ENCODE peak calls at places on chromosomes 4 and X, in nine cellular contexts. W, B, O, T, Z, U, M, X and I are unnamed samples.

GRCh38 chr4:110675406-110675805 is 52.5 kb upstream of the PITX2 start:
- DNase-seq in T (no peak), M (no peak), X (no peak), B (no peak), Z (no peak), O (no peak), U (no peak), W (no peak), I (no peak)

GRCh38 chrX:53093177-53093655 is 726 bp upstream of the KANTR start:
- DNase-seq in O (peak), M (peak), B (peak), Z (peak), X (peak), U (no peak), W (peak), T (no peak), I (peak)

GRCh38 chrX:84933956-84934556 is 69.6 kb upstream of the APOOL start:
- DNase-seq in O (no peak), X (no peak), W (no peak), B (no peak), T (no peak), M (no peak), U (no peak), Z (no peak), I (no peak)

GRCh38 chrX:15471016-15471415 is 22.1 kb downstream of the PIR start:
- DNase-seq in T (peak), Z (peak), B (peak), M (peak), X (peak), W (peak), O (peak), U (no peak), I (peak)

GRCh38 chr4:110119880-110120279 is 78.5 kb downstream of the ELOVL6 start:
- DNase-seq in Z (no peak), M (no peak), B (peak), T (peak), O (no peak), X (no peak), W (no peak), U (no peak), I (no peak)

GRCh38 chr4:115275615-115276014 is 162.2 kb upstream of the NDST4 start:
- DNase-seq in M (no peak), T (no peak), W (no peak), O (no peak), Z (peak), B (no peak), U (no peak), X (no peak), I (peak)

GRCh38 chr4:98903561-98903960 is 25.4 kb downstream of the EIF4E start:
- DNase-seq in Z (no peak), U (no peak), T (no peak), O (no peak), X (no peak), W (no peak), M (no peak), B (no peak), I (no peak)

GRCh38 chrX:65679071-65679540 is 11.7 kb downstream of the MSN start:
- DNase-seq in U (no peak), W (no peak), Z (peak), T (no peak), O (no peak), B (no peak), M (no peak), X (no peak), I (peak)

GRCh38 chr4:129218355-129218754 is 122.4 kb downstream of the C4orf33 start:
- DNase-seq in U (no peak), X (no peak), M (peak), B (no peak), W (no peak), O (peak), Z (no peak), T (no peak), I (no peak)

GRCh38 chr4:73814679-73815078 is 21.8 kb upstream of the CXCL6 start:
- DNase-seq in W (no peak), Z (no peak), T (no peak), M (no peak), O (no peak), U (no peak), X (no peak), B (no peak), I (no peak)

GRCh38 chr4:86759298-86759697 is 89.9 kb downstream of the SLC10A6 start:
- DNase-seq in T (no peak), X (no peak), O (no peak), M (no peak), U (no peak), Z (no peak), W (no peak), B (no peak), I (no peak)

GRCh38 chr4:55851885-55852284 is 1.6 kb upstream of the EXOC1 start:
- DNase-seq in T (no peak), B (no peak), M (no peak), X (no peak), U (no peak), W (no peak), O (no peak), Z (no peak), I (no peak)

GRCh38 chr4:4781936-4782754 is 77.3 kb upstream of the MSX1 start:
- DNase-seq in B (no peak), O (no peak), M (no peak), T (no peak), U (no peak), W (no peak), X (no peak), Z (no peak), I (no peak)

GRCh38 chrX:826026-826425 is 195.4 kb downstream of the SHOX start:
- DNase-seq in U (peak), T (peak), W (no peak), X (no peak), B (no peak), Z (no peak), M (peak), O (no peak), I (no peak)

GRCh38 chrX:40439625-40440532 is 140.9 kb upstream of the ATP6AP2 start:
- DNase-seq in M (no peak), T (no peak), O (no peak), X (no peak), W (no peak), Z (peak), B (no peak), U (no peak), I (no peak)

GRCh38 chrX:110836982-110837381 is 41.4 kb upstream of the CHRDL1 start:
- DNase-seq in W (no peak), M (no peak), T (no peak), U (no peak), X (no peak), Z (no peak), O (peak), B (no peak), I (no peak)

GRCh38 chrX:102746134-102746584 is 25.6 kb downstream of the GPRASP3 start:
- DNase-seq in U (no peak), M (no peak), T (no peak), B (no peak), X (peak), O (peak), W (no peak), Z (no peak), I (no peak)

GRCh38 chrX:150569155-150569477 is 695 bp downstream of the MTM1 start:
- DNase-seq in B (no peak), T (no peak), W (no peak), O (no peak), U (no peak), Z (peak), M (peak), X (no peak), I (peak)

GRCh38 chr4:186624951-186625350 is 69.6 kb upstream of the MTNR1A start:
- DNase-seq in T (peak), O (peak), W (no peak), U (no peak), X (no peak), Z (no peak), M (peak), B (peak), I (no peak)

GRCh38 chrX:20217906-20218305 is 48.8 kb downstream of the RPS6KA3 start:
- DNase-seq in W (no peak), X (no peak), M (no peak), T (no peak), U (no peak), O (no peak), Z (no peak), B (no peak), I (no peak)

GRCh38 chr4:176125063-176125462 is 59.4 kb downstream of the WDR17 start:
- DNase-seq in T (no peak), O (no peak), B (no peak), W (no peak), M (no peak), Z (no peak), U (no peak), X (no peak), I (no peak)

GRCh38 chrX:107710617-107711391 is 64.8 kb downstream of the TSC22D3 start:
- DNase-seq in M (peak), X (peak), T (peak), B (peak), Z (peak), W (peak), U (no peak), O (peak), I (peak)

GRCh38 chr4:53595204-53595603 is 3.9 kb upstream of the LNX1 start:
- DNase-seq in X (no peak), Z (no peak), O (no peak), B (no peak), W (no peak), T (no peak), M (no peak), U (no peak), I (no peak)

GRCh38 chr4:159290321-159291030 is 187.6 kb downstream of the RAPGEF2 start:
- DNase-seq in M (peak), Z (no peak), O (no peak), U (no peak), T (no peak), W (no peak), X (no peak), B (no peak), I (no peak)

GRCh38 chr4:107044170-107044569 is 8.1 kb upstream of the DKK2 start:
- DNase-seq in W (no peak), T (no peak), M (peak), U (no peak), O (no peak), B (no peak), X (no peak), Z (no peak), I (peak)

GRCh38 chr4:40058121-40058520 is 1.5 kb downstream of the N4BP2 start:
- DNase-seq in O (peak), U (no peak), T (no peak), Z (no peak), M (no peak), X (no peak), B (no peak), W (no peak), I (no peak)

GRCh38 chr4:43943998-43944397 is 504.6 kb downstream of the KCTD8 start:
- DNase-seq in O (no peak), B (no peak), U (no peak), X (no peak), Z (no peak), M (no peak), T (no peak), W (no peak), I (no peak)

GRCh38 chrX:151680805-151681204 is 14.5 kb upstream of the PRRG3 start:
- DNase-seq in B (peak), M (peak), Z (peak), T (no peak), U (no peak), X (no peak), W (peak), O (peak), I (peak)

GRCh38 chr4:173913496-173913895 is 370.0 kb downstream of the FBXO8 start:
- DNase-seq in W (no peak), B (no peak), Z (no peak), U (no peak), X (no peak), T (no peak), O (no peak), M (no peak), I (no peak)

GRCh38 chr4:76301068-76301774 is 5.3 kb upstream of the STBD1 start:
- DNase-seq in T (peak), U (no peak), M (peak), B (peak), W (no peak), X (no peak), Z (peak), O (peak), I (peak)

GRCh38 chrX:44903107-44903506 is 30.1 kb downstream of the KDM6A start:
- DNase-seq in Z (peak), W (no peak), X (no peak), B (peak), T (peak), M (peak), U (no peak), O (no peak), I (no peak)

GRCh38 chrX:47351706-47352105 is 18.7 kb upstream of the ZNF157 start:
- DNase-seq in W (no peak), T (peak), Z (no peak), O (no peak), U (no peak), M (peak), B (no peak), X (no peak), I (no peak)

GRCh38 chr4:151744614-151745013 is 16.2 kb downstream of the GATB start:
- DNase-seq in Z (no peak), M (peak), O (peak), X (no peak), U (no peak), W (no peak), T (peak), B (peak), I (no peak)

GRCh38 chr4:93480452-93480851 is 348.1 kb upstream of the ATOH1 start:
- DNase-seq in Z (no peak), U (no peak), W (no peak), B (no peak), X (no peak), O (no peak), M (no peak), T (no peak), I (no peak)

GRCh38 chrX:74506310-74507115 is 85.2 kb downstream of the SLC16A2 start:
- DNase-seq in Z (no peak), M (no peak), B (no peak), O (no peak), U (no peak), T (no peak), W (no peak), X (no peak), I (no peak)

GRCh38 chrX:153925739-153926593 is at the start of gene ARHGAP4:
- DNase-seq in U (no peak), M (no peak), Z (peak), O (peak), W (no peak), T (no peak), X (no peak), B (no peak), I (no peak)

GRCh38 chrX:100615015-100615414 is 21.6 kb downstream of the TSPAN6 start:
- DNase-seq in U (no peak), W (no peak), Z (peak), T (peak), O (peak), M (peak), X (no peak), B (peak), I (peak)

GRCh38 chrX:58025979-58026378 is 115.7 kb upstream of the ZXDA start:
- DNase-seq in B (no peak), O (no peak), T (peak), W (no peak), M (peak), X (no peak), Z (peak), U (no peak), I (peak)